ENCODE peak calls at places on chromosomes 1 and 21, in eight cellular contexts. I, J, N, T, D, R, L and F are unnamed samples.

GRCh38 chr1:204408602-204409001 is 3.0 kb downstream of the PPP1R15B start:
- DNase-seq in I (no peak), J (no peak), N (no peak), T (no peak), D (no peak), R (no peak), L (no peak), F (no peak)

GRCh38 chr1:177909416-177909815 is 60.4 kb downstream of the SEC16B start:
- DNase-seq in I (no peak), J (no peak), N (no peak), T (no peak), D (no peak), R (no peak), L (no peak), F (no peak)

GRCh38 chr1:27011058-27011764 is 1.4 kb downstream of the TENT5B start:
- DNase-seq in I (peak), J (no peak), N (no peak), T (peak), D (no peak), R (no peak), L (no peak), F (no peak)

GRCh38 chr1:110554871-110555801 is 36.2 kb upstream of the KCNA10 start:
- DNase-seq in I (no peak), J (peak), N (peak), T (peak), D (peak), R (peak), L (peak), F (peak)

GRCh38 chr1:77378723-77379533 is 97.1 kb downstream of the AK5 start:
- DNase-seq in I (no peak), J (no peak), N (no peak), T (no peak), D (peak), R (no peak), L (no peak), F (no peak)

GRCh38 chr1:235712812-235713211 is 63.2 kb upstream of the GNG4 start:
- DNase-seq in I (no peak), J (no peak), N (no peak), T (no peak), D (no peak), R (no peak), L (no peak), F (no peak)

GRCh38 chr1:111959436-111959835 is 30.0 kb downstream of the KCND3 start:
- DNase-seq in I (no peak), J (no peak), N (peak), T (no peak), D (no peak), R (no peak), L (no peak), F (no peak)

GRCh38 chr21:26171310-26172100 is 935 bp upstream of the APP start:
- DNase-seq in I (no peak), J (no peak), N (no peak), T (no peak), D (no peak), R (no peak), L (no peak), F (no peak)

GRCh38 chr1:21290546-21290944 is 282 bp upstream of the ECE1 start:
- DNase-seq in I (no peak), J (peak), N (no peak), T (no peak), D (no peak), R (no peak), L (no peak), F (no peak)

GRCh38 chr1:36349241-36349671 is 25.8 kb upstream of the EVA1B start:
- DNase-seq in I (no peak), J (no peak), N (peak), T (no peak), D (no peak), R (no peak), L (peak), F (no peak)

GRCh38 chr1:2383576-2383975 is 7.8 kb downstream of the MORN1 start:
- DNase-seq in I (no peak), J (no peak), N (peak), T (no peak), D (no peak), R (no peak), L (no peak), F (no peak)

GRCh38 chr1:93845554-93846150 is 33.4 kb downstream of the DNTTIP2 start:
- DNase-seq in I (no peak), J (no peak), N (no peak), T (peak), D (peak), R (no peak), L (no peak), F (no peak)

GRCh38 chr1:33338495-33339211 is 17.8 kb upstream of the A3GALT2 start:
- DNase-seq in I (peak), J (no peak), N (peak), T (peak), D (peak), R (peak), L (peak), F (no peak)

GRCh38 chr21:28069446-28069845 is 923.2 kb downstream of the LTN1 start:
- DNase-seq in I (no peak), J (no peak), N (no peak), T (peak), D (no peak), R (no peak), L (no peak), F (no peak)

GRCh38 chr21:36059823-36060158 is 535 bp downstream of the SETD4 start:
- DNase-seq in I (no peak), J (peak), N (no peak), T (no peak), D (no peak), R (peak), L (peak), F (peak)

GRCh38 chr1:230074762-230075161 is 7.7 kb downstream of the GALNT2 start:
- DNase-seq in I (no peak), J (no peak), N (no peak), T (no peak), D (no peak), R (no peak), L (no peak), F (no peak)

GRCh38 chr1:905071-905749 is 18.5 kb upstream of the SAMD11 start:
- DNase-seq in I (peak), J (peak), N (peak), T (peak), D (no peak), R (peak), L (peak), F (peak)

GRCh38 chr1:183584155-183584554 is 6.1 kb downstream of the NCF2 start:
- DNase-seq in I (no peak), J (no peak), N (no peak), T (no peak), D (no peak), R (no peak), L (no peak), F (no peak)

DNA sequence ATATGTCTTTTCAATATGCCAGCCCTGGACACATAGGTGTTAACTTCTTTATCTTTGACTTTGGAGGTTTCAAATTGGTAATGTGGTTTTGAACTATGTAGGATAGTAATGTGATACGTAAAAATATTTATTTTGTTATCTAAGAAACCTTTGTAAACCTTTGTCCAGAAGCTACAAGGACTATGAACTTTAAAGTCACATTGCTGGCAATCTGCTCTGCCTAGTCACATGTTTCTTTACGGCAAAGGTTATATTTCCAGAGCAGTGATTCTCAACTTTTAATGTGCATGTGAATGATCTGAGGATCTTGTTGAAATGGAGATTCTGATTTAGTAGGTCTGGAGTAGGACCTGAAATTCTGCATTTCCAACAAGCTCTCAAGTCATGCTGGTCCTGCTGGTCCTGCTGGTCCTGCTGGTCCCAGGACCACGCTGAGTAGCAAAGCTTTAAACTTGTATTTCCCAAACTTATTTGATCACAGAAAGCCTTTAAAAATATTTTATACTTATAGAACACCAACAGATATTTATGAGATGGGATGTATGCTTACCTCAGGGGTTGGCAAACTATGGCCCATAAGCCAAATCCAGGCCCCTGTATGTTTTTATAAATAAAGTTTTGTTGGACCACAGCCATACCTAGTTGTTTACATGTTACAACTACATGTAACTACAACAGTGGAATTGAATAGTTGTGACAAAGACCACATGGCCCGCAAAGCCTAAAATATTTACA is 57.9 kb upstream of the QSOX1 start:
- DNase-seq in I (no peak), J (no peak), N (no peak), T (no peak), D (no peak), R (no peak), L (no peak), F (no peak)
- H3K4me3 ChIP-seq in I (no peak), J (no peak), N (no peak), T (no peak), D (no peak), R (no peak), L (no peak), F (no peak)

GRCh38 chr1:156664046-156664948 is 12.9 kb downstream of the NES start:
- DNase-seq in I (no peak), J (no peak), N (no peak), T (peak), D (no peak), R (no peak), L (no peak), F (no peak)
- H3K4me3 ChIP-seq in I (no peak), J (no peak), N (no peak), T (no peak), D (no peak), R (no peak), L (no peak), F (no peak)

DNA sequence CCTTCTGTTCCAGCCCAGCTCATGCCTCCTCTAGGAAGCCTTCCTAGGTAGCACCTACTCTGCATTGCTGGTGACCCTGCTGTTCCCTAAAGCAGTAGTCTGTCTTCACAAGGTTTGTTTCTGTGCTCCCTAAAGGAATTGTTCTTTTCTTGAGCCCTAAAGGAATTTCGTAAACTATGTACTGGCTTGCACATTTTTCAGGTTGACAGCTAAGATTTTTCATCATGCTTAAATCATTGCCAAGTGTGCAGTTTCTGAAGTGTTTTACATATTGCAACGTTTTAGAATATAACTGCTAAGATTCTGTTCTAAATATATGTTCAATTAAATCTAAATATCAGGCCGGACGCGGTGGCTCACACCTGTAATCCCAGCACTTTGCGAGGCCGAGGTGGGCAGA is 13.1 kb downstream of the S100A16 start:
- DNase-seq in I (no peak), J (no peak), N (no peak), T (no peak), D (no peak), R (no peak), L (no peak), F (no peak)
- H3K4me3 ChIP-seq in I (no peak), J (no peak), N (no peak), T (no peak), D (no peak), R (no peak), L (no peak), F (no peak)

GRCh38 chr1:39050001-39050400 is 23.9 kb downstream of the NDUFS5 start:
- DNase-seq in I (no peak), J (no peak), N (no peak), T (no peak), D (no peak), R (no peak), L (no peak), F (no peak)

GRCh38 chr1:39048745-39049370 is 22.7 kb downstream of the NDUFS5 start:
- DNase-seq in I (no peak), J (no peak), N (no peak), T (no peak), D (no peak), R (no peak), L (no peak), F (no peak)

GRCh38 chr1:39046811-39047210 is 20.7 kb downstream of the NDUFS5 start:
- DNase-seq in I (no peak), J (no peak), N (no peak), T (no peak), D (no peak), R (no peak), L (no peak), F (no peak)

GRCh38 chr1:39045231-39045630 is 19.1 kb downstream of the NDUFS5 start:
- DNase-seq in I (no peak), J (no peak), N (no peak), T (no peak), D (no peak), R (no peak), L (no peak), F (no peak)

DNA sequence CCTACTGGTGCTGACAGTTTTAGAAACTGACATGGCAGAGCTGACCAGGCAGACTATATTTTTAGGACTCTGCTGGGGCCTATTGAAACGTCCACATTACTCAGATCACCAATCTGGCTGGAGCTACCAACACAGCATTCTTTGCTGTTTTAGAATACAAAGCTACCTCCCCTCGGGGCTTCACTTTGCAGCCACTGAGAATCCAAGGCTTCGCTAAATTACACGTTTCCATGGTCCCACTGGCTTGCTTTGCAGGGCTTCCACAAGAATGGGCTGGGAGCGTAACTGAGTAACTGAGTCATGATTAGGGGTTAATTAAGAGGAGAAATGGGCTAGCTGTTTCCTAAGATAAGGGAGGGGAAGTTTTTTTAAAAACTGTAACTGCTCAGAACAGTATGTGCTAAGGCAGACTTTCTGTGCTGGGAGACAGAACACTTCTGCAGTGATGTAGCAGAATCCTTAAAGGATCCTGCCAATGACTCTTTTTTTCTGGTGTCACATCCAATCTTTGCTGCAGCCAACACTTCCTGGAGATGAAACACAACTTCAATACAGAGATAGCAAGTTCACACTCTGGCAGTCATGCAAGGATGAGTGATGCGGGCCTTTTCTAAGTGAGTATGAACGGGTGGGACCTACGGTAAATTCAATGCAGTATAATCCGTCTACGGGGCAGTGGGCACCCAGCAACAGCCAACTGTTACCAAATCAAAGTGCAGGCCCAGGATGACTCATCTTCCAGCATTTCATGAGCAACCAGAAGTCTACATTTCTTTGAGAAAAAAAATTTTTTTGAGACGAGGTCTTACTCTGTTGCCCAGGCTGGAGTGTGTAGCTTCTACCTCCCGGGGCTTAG is 21.5 kb downstream of the NDUFS5 start:
- DNase-seq in I (no peak), J (no peak), N (no peak), T (no peak), D (peak), R (no peak), L (peak), F (no peak)
- H3K4me3 ChIP-seq in I (no peak), J (no peak), N (no peak), T (no peak), D (no peak), R (no peak), L (no peak), F (no peak)

DNA sequence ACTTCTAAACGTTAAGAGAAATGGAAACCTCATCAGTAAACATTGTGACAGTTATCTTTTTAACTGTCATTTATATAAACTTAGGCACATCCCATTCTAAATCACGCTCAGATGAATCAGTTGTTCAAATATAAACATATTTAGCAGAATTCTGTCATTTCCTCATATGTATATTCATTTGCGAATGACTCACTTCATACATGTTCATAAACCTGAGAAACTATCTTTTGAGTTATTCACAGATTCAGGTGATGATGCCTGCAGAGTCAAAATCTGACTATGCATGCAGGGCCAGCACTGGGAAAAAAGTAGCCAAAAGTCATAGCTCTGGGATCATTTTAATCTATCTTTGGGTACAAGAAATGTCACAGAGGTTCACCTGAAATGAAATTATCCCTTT is 153.8 kb upstream of the PKN2 start:
- DNase-seq in I (no peak), J (no peak), N (no peak), T (no peak), D (no peak), R (no peak), L (no peak), F (no peak)
- H3K4me3 ChIP-seq in I (no peak), J (no peak), N (no peak), T (no peak), D (no peak), R (no peak), L (no peak), F (no peak)

GRCh38 chr1:224201336-224201735 is 18.3 kb downstream of the DEGS1 start:
- DNase-seq in I (no peak), J (no peak), N (no peak), T (no peak), D (no peak), R (no peak), L (no peak), F (no peak)

GRCh38 chr1:224199679-224200078 is 16.6 kb downstream of the DEGS1 start:
- DNase-seq in I (no peak), J (no peak), N (no peak), T (peak), D (no peak), R (no peak), L (no peak), F (no peak)

GRCh38 chr1:224203243-224204016 is 20.4 kb downstream of the DEGS1 start:
- DNase-seq in I (peak), J (peak), N (peak), T (peak), D (no peak), R (peak), L (peak), F (peak)

GRCh38 chr1:224201853-224202252 is 18.8 kb downstream of the DEGS1 start:
- DNase-seq in I (no peak), J (no peak), N (no peak), T (no peak), D (no peak), R (no peak), L (no peak), F (no peak)

DNA sequence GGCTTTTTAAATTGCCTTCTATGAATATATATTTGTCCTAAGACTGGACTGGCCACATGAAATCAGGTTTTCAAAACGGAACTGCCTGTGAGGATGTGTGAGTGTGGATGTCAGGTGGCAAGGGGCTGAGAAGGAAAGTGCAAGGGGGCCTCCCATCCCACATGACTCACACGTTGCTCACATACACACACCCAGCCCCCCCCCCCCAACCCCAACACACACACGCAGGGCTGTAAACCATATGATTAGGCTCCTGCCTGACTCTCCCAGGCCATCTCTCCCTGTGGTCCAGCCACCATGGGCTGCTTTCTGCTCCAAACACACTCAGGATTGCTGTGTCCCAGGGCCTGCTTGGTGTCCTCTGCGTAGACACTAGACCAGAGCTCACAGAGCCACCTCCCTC is 22.4 kb downstream of the DEGS1 start:
- DNase-seq in I (peak), J (no peak), N (no peak), T (no peak), D (peak), R (no peak), L (peak), F (no peak)
- H3K4me3 ChIP-seq in I (no peak), J (no peak), N (no peak), T (no peak), D (no peak), R (no peak), L (peak), F (no peak)

DNA sequence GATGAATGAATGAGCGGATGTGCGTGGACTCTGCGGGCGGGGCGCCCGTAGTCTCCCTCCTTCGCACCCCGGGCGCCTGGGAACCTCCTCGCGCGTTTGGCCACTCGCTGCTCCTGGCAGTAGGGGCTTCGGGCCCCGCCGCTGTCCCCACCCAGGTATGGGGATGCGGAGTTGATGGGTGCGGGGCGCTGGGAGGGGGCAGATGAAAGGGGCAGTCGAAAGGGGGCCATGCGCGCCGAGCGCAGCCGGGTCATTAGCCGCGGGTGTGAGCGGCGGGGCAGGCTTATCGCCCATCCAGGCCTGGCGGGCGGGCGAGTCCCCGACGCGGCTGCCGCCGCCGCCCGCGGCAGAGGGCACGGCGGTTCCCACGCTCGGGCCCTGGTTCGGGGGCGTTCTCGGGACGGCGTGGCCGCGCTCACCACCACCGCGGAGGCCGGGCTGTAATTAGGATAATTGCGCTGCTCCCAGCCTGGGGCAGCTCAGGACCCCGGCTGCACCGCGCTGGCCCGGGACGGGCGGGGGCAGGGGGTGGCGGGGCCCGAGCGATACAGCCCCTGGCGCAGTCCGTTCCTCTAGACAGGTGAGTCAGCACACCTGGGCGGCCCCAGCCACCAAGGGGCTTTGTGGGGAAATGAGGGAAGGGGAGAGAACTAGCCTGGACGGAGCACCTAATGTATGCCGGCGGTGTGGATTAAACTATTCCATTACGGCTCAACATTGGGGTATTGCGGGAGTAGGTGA is 22.1 kb upstream of the CITED4 start:
- DNase-seq in I (no peak), J (no peak), N (no peak), T (no peak), D (no peak), R (no peak), L (no peak), F (no peak)
- H3K4me3 ChIP-seq in I (peak), J (peak), N (no peak), T (peak), D (no peak), R (peak), L (no peak), F (no peak)